ENCODE peak calls at places on chromosomes 4 and X, in seven cellular contexts. G is A549, P is neural crest cell, E is PC-9, V is NCI-H1092, Q is lung microvascular endothelial cell, R is tibial nerve. Z is an unnamed sample.

GRCh38 chrX:151538190-151539122 is 25.0 kb upstream of the PASD1 start:
- DNase-seq in G (no peak), P (no peak), E (no peak), V (no peak), Q (no peak), R (no peak), Z (no peak)

GRCh38 chrX:47619486-47620302 is at the start of gene SYN1:
- DNase-seq in G (peak; percentile 64), P (peak; percentile 70), E (no peak), V (peak; percentile 87), Q (peak; percentile 85), R (peak; percentile 51), Z (peak; percentile 40)

GRCh38 chr4:145181091-145181501 is 707 bp upstream of the OTUD4 start:
- DNase-seq in G (no peak), P (no peak), E (no peak), V (no peak), Q (no peak), R (no peak), Z (no peak)

GRCh38 chr4:143351149-143351691 is 14.5 kb downstream of the GAB1 start:
- DNase-seq in G (no peak), P (no peak), E (no peak), V (no peak), Q (no peak), R (no peak), Z (no peak)

GRCh38 chr4:25928320-25928955 is 14.4 kb downstream of the SMIM20 start:
- DNase-seq in G (no peak), P (no peak), E (no peak), V (peak; percentile 94), Q (no peak), R (no peak), Z (no peak)

GRCh38 chr4:184261246-184261645 is 43.6 kb upstream of the ENPP6 start:
- DNase-seq in G (no peak), P (no peak), E (no peak), V (no peak), Q (no peak), R (no peak), Z (no peak)

GRCh38 chr4:136337216-136337615 is 1195.1 kb downstream of the PCDH18 start:
- DNase-seq in G (no peak), P (no peak), E (no peak), V (no peak), Q (no peak), R (no peak), Z (no peak)

GRCh38 chrX:100447563-100448397 is 37.7 kb upstream of the PCDH19 start:
- DNase-seq in G (peak; percentile 63), P (peak; percentile 59), E (peak; percentile 28), V (no peak), Q (peak; percentile 36), R (peak; percentile 17), Z (peak; percentile 3)

GRCh38 chr4:1052231-1052671 is 40.8 kb downstream of the FGFRL1 start:
- DNase-seq in G (no peak), P (no peak), E (no peak), V (no peak), Q (no peak), R (no peak), Z (no peak)

GRCh38 chr4:140117946-140118345 is 36.0 kb downstream of the MAML3 start:
- DNase-seq in G (no peak), P (no peak), E (no peak), V (no peak), Q (no peak), R (no peak), Z (no peak)

GRCh38 chrX:67288958-67289641 is 254.7 kb upstream of the AR start:
- DNase-seq in G (no peak), P (no peak), E (no peak), V (no peak), Q (no peak), R (peak; percentile 12), Z (no peak)

GRCh38 chr4:153428816-153429592 is 37.2 kb upstream of the TMEM131L start:
- DNase-seq in G (no peak), P (no peak), E (no peak), V (no peak), Q (no peak), R (no peak), Z (no peak)

GRCh38 chrX:799808-800207 is 169.2 kb downstream of the SHOX start:
- DNase-seq in G (no peak), P (no peak), E (no peak), V (no peak), Q (no peak), R (no peak), Z (no peak)